ENCODE peak calls at places on chromosome 10, in nine cellular contexts. One of them, this sample, is unnamed.

GRCh38 chr10:29067161-29067560 is 221.7 kb upstream of the LYZL1 start:
- DNase-seq in brain microvascular endothelial cell: peak; percentile 16
- DNase-seq in H7: no peak
- DNase-seq in BJ: no peak
- DNase-seq in NB4: no peak
- DNase-seq in dorsolateral prefrontal cortex: no peak
- DNase-seq in heart left ventricle: no peak
- DNase-seq in Jurkat, Clone E6-1: no peak
- DNase-seq in CD8-positive, alpha-beta T cell: no peak
- DNase-seq in this sample: no peak

GRCh38 chr10:124217906-124218769 is 124.7 kb upstream of the CHST15 start:
- DNase-seq in BJ: no peak
- DNase-seq in CD8-positive, alpha-beta T cell: no peak
- DNase-seq in brain microvascular endothelial cell: no peak
- DNase-seq in H7: peak; percentile 84
- DNase-seq in dorsolateral prefrontal cortex: no peak
- DNase-seq in NB4: no peak
- DNase-seq in heart left ventricle: no peak
- DNase-seq in Jurkat, Clone E6-1: no peak
- DNase-seq in this sample: no peak

GRCh38 chr10:103767756-103768155 is 87.6 kb downstream of the SH3PXD2A start:
- DNase-seq in brain microvascular endothelial cell: no peak
- DNase-seq in BJ: no peak
- DNase-seq in heart left ventricle: no peak
- DNase-seq in Jurkat, Clone E6-1: no peak
- DNase-seq in NB4: peak; percentile 31
- DNase-seq in H7: no peak
- DNase-seq in CD8-positive, alpha-beta T cell: no peak
- DNase-seq in dorsolateral prefrontal cortex: no peak
- DNase-seq in this sample: no peak

GRCh38 chr10:104342941-104343411 is 4.7 kb upstream of the ITPRIP start:
- DNase-seq in Jurkat, Clone E6-1: no peak
- DNase-seq in BJ: no peak
- DNase-seq in brain microvascular endothelial cell: no peak
- DNase-seq in CD8-positive, alpha-beta T cell: no peak
- DNase-seq in heart left ventricle: no peak
- DNase-seq in H7: no peak
- DNase-seq in dorsolateral prefrontal cortex: no peak
- DNase-seq in NB4: no peak
- DNase-seq in this sample: no peak

GRCh38 chr10:99779335-99779734 is 3.1 kb upstream of the ABCC2 start:
- DNase-seq in BJ: no peak
- DNase-seq in NB4: peak; percentile 79
- DNase-seq in H7: no peak
- DNase-seq in brain microvascular endothelial cell: peak; percentile 66
- DNase-seq in CD8-positive, alpha-beta T cell: no peak
- DNase-seq in dorsolateral prefrontal cortex: no peak
- DNase-seq in Jurkat, Clone E6-1: peak; percentile 41
- DNase-seq in heart left ventricle: no peak
- DNase-seq in this sample: no peak

GRCh38 chr10:33335550-33335799 is 1.0 kb upstream of the NRP1 start:
- DNase-seq in heart left ventricle: no peak
- DNase-seq in CD8-positive, alpha-beta T cell: no peak
- DNase-seq in NB4: no peak
- DNase-seq in dorsolateral prefrontal cortex: no peak
- DNase-seq in BJ: no peak
- DNase-seq in H7: peak; percentile 77
- DNase-seq in Jurkat, Clone E6-1: no peak
- DNase-seq in brain microvascular endothelial cell: no peak
- DNase-seq in this sample: no peak

GRCh38 chr10:13018171-13018570 is 16.7 kb upstream of the CCDC3 start:
- DNase-seq in Jurkat, Clone E6-1: no peak
- DNase-seq in brain microvascular endothelial cell: peak; percentile 83
- DNase-seq in BJ: no peak
- DNase-seq in CD8-positive, alpha-beta T cell: no peak
- DNase-seq in dorsolateral prefrontal cortex: no peak
- DNase-seq in NB4: no peak
- DNase-seq in heart left ventricle: no peak
- DNase-seq in H7: no peak
- DNase-seq in this sample: no peak

GRCh38 chr10:79101560-79101971 is 32.8 kb downstream of the ZMIZ1 start:
- DNase-seq in heart left ventricle: no peak
- DNase-seq in brain microvascular endothelial cell: no peak
- DNase-seq in CD8-positive, alpha-beta T cell: no peak
- DNase-seq in BJ: no peak
- DNase-seq in Jurkat, Clone E6-1: no peak
- DNase-seq in NB4: no peak
- DNase-seq in dorsolateral prefrontal cortex: no peak
- DNase-seq in H7: peak; percentile 54
- DNase-seq in this sample: no peak

GRCh38 chr10:7233259-7233991 is 177.4 kb downstream of the SFMBT2 start:
- DNase-seq in CD8-positive, alpha-beta T cell: no peak
- DNase-seq in Jurkat, Clone E6-1: no peak
- DNase-seq in H7: no peak
- DNase-seq in NB4: no peak
- DNase-seq in heart left ventricle: no peak
- DNase-seq in dorsolateral prefrontal cortex: no peak
- DNase-seq in BJ: no peak
- DNase-seq in brain microvascular endothelial cell: no peak
- DNase-seq in this sample: no peak

GRCh38 chr10:6322805-6323204 is 120.1 kb downstream of the PFKFB3 start:
- DNase-seq in dorsolateral prefrontal cortex: no peak
- DNase-seq in BJ: no peak
- DNase-seq in NB4: no peak
- DNase-seq in H7: no peak
- DNase-seq in brain microvascular endothelial cell: no peak
- DNase-seq in Jurkat, Clone E6-1: no peak
- DNase-seq in CD8-positive, alpha-beta T cell: no peak
- DNase-seq in heart left ventricle: no peak
- DNase-seq in this sample: no peak

GRCh38 chr10:36583690-36584089 is 541.7 kb upstream of the ANKRD30A start:
- DNase-seq in BJ: no peak
- DNase-seq in Jurkat, Clone E6-1: no peak
- DNase-seq in H7: no peak
- DNase-seq in dorsolateral prefrontal cortex: no peak
- DNase-seq in heart left ventricle: no peak
- DNase-seq in brain microvascular endothelial cell: no peak
- DNase-seq in NB4: no peak
- DNase-seq in CD8-positive, alpha-beta T cell: no peak
- DNase-seq in this sample: no peak

DNA sequence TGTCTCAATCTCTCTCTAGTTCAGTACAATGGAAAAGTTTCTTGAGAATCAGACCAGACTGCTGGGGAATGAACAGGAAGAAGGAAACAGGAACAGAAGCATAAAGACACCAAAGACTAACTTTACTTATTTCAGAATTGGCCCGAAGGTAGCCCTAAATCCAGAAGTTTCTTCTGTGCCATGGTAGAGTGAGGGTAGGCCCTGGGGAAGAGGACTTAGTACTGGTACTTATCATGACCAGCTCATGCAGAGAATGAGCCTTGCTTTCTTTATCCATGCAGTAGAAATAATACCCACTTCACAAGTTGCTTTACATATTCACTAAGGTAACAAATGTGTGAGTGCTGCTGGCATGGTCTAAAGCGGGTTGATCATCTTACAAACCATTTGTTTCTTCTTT is 153.8 kb downstream of the CELF2 start:
- DNase-seq in H7: no peak
- DNase-seq in CD8-positive, alpha-beta T cell: no peak
- DNase-seq in BJ: no peak
- DNase-seq in Jurkat, Clone E6-1: no peak
- DNase-seq in brain microvascular endothelial cell: no peak
- DNase-seq in NB4: no peak
- DNase-seq in heart left ventricle: no peak
- DNase-seq in dorsolateral prefrontal cortex: no peak
- DNase-seq in this sample: no peak
- H3K4me3 ChIP-seq in H7: no peak overlapping the region
- H3K4me3 ChIP-seq in CD8-positive, alpha-beta T cell: peak overlapping the region; percentile 88
- H3K4me3 ChIP-seq in BJ: no peak overlapping the region
- H3K4me3 ChIP-seq in Jurkat, Clone E6-1: peak overlapping the region; percentile 11
- H3K4me3 ChIP-seq in brain microvascular endothelial cell: no peak overlapping the region
- H3K4me3 ChIP-seq in NB4: peak overlapping the region; percentile 96
- H3K4me3 ChIP-seq in heart left ventricle: no peak overlapping the region
- H3K4me3 ChIP-seq in dorsolateral prefrontal cortex: no peak overlapping the region
- H3K4me3 ChIP-seq in this sample: peak overlapping the region; percentile 92

DNA sequence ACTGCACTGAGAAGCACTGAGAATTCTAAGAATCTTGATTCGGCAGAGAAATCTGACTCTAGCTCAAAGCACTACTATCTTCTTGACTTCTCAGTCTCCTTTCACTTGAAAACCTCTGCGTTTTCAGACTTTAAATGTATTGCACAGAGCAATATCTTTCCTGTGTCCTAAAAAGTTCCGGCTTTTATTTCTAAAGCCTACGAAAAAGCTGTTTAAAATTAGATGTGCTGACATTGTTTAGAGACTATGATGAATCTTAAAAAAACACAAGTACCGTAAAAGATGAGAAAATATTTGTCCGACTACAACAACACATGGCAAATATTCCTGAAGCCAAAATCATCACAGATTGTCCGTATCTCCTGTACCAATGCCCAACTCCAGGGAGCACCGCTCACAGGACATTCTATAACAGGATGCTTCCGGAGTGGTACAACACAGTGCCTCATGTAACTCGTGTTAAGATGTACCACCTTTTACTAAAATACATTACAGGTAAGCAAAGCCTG is 136.9 kb downstream of the CUBN start:
- DNase-seq in H7: no peak
- DNase-seq in heart left ventricle: no peak
- DNase-seq in BJ: no peak
- DNase-seq in Jurkat, Clone E6-1: no peak
- DNase-seq in NB4: no peak
- DNase-seq in dorsolateral prefrontal cortex: no peak
- DNase-seq in CD8-positive, alpha-beta T cell: no peak
- DNase-seq in brain microvascular endothelial cell: peak; percentile 36
- DNase-seq in this sample: no peak
- H3K4me3 ChIP-seq in H7: no peak overlapping the region
- H3K4me3 ChIP-seq in heart left ventricle: no peak overlapping the region
- H3K4me3 ChIP-seq in BJ: peak overlapping the region; percentile 20
- H3K4me3 ChIP-seq in Jurkat, Clone E6-1: no peak overlapping the region
- H3K4me3 ChIP-seq in NB4: no peak overlapping the region
- H3K4me3 ChIP-seq in dorsolateral prefrontal cortex: no peak overlapping the region
- H3K4me3 ChIP-seq in CD8-positive, alpha-beta T cell: no peak overlapping the region
- H3K4me3 ChIP-seq in brain microvascular endothelial cell: no peak overlapping the region
- H3K4me3 ChIP-seq in this sample: no peak overlapping the region

GRCh38 chr10:67256984-67257383 is 331.1 kb downstream of the LRRTM3 start:
- DNase-seq in Jurkat, Clone E6-1: no peak
- DNase-seq in NB4: no peak
- DNase-seq in CD8-positive, alpha-beta T cell: no peak
- DNase-seq in heart left ventricle: no peak
- DNase-seq in H7: no peak
- DNase-seq in BJ: no peak
- DNase-seq in dorsolateral prefrontal cortex: no peak
- DNase-seq in brain microvascular endothelial cell: peak; percentile 35
- DNase-seq in this sample: no peak
- H3K4me3 ChIP-seq in Jurkat, Clone E6-1: no peak overlapping the region
- H3K4me3 ChIP-seq in NB4: no peak overlapping the region
- H3K4me3 ChIP-seq in CD8-positive, alpha-beta T cell: no peak overlapping the region
- H3K4me3 ChIP-seq in heart left ventricle: no peak overlapping the region
- H3K4me3 ChIP-seq in H7: no peak overlapping the region
- H3K4me3 ChIP-seq in BJ: no peak overlapping the region
- H3K4me3 ChIP-seq in dorsolateral prefrontal cortex: no peak overlapping the region
- H3K4me3 ChIP-seq in brain microvascular endothelial cell: no peak overlapping the region
- H3K4me3 ChIP-seq in this sample: no peak overlapping the region

GRCh38 chr10:34736976-34737771 is 77.9 kb downstream of the PARD3 start:
- DNase-seq in NB4: no peak
- DNase-seq in brain microvascular endothelial cell: no peak
- DNase-seq in BJ: no peak
- DNase-seq in CD8-positive, alpha-beta T cell: no peak
- DNase-seq in H7: peak; percentile 25
- DNase-seq in heart left ventricle: no peak
- DNase-seq in Jurkat, Clone E6-1: peak; percentile 53
- DNase-seq in dorsolateral prefrontal cortex: no peak
- DNase-seq in this sample: no peak
- H3K4me3 ChIP-seq in NB4: no peak overlapping the region
- H3K4me3 ChIP-seq in brain microvascular endothelial cell: no peak overlapping the region
- H3K4me3 ChIP-seq in BJ: no peak overlapping the region
- H3K4me3 ChIP-seq in CD8-positive, alpha-beta T cell: no peak overlapping the region
- H3K4me3 ChIP-seq in H7: no peak overlapping the region
- H3K4me3 ChIP-seq in heart left ventricle: no peak overlapping the region
- H3K4me3 ChIP-seq in Jurkat, Clone E6-1: peak overlapping the region; percentile 5
- H3K4me3 ChIP-seq in dorsolateral prefrontal cortex: no peak overlapping the region
- H3K4me3 ChIP-seq in this sample: no peak overlapping the region

This sample was measured in naive thymus-derived CD4-positive, alpha-beta T cell.